ENCODE peak calls at places on chromosomes 3 and 15, in five cellular contexts. One of them, this sample, is unnamed.

GRCh38 chr3:138180375-138181029 is 5.8 kb upstream of the DBR1 start:
- DNase-seq in fibroblast of mammary gland: peak; percentile 57
- DNase-seq in A549: peak; percentile 35
- DNase-seq in kidney epithelial cell: no peak
- DNase-seq in uterus: no peak
- DNase-seq in this sample: peak; percentile 37

GRCh38 chr3:83941990-83942710 is 1016.6 kb upstream of the CADM2 start:
- DNase-seq in A549: no peak
- DNase-seq in kidney epithelial cell: no peak
- DNase-seq in uterus: no peak
- DNase-seq in fibroblast of mammary gland: no peak
- DNase-seq in this sample: no peak

GRCh38 chr3:124615896-124616543 is 114.2 kb upstream of the UMPS start:
- DNase-seq in uterus: no peak
- DNase-seq in fibroblast of mammary gland: no peak
- DNase-seq in kidney epithelial cell: no peak
- DNase-seq in A549: no peak
- DNase-seq in this sample: no peak

GRCh38 chr15:70777156-70777926 is 14.0 kb upstream of the UACA start:
- DNase-seq in fibroblast of mammary gland: peak; percentile 39
- DNase-seq in kidney epithelial cell: no peak
- DNase-seq in A549: no peak
- DNase-seq in uterus: no peak
- DNase-seq in this sample: peak; percentile 29

GRCh38 chr3:100496711-100497261 is 4.4 kb downstream of the TMEM45A start:
- DNase-seq in fibroblast of mammary gland: peak; percentile 35
- DNase-seq in A549: no peak
- DNase-seq in uterus: no peak
- DNase-seq in kidney epithelial cell: no peak
- DNase-seq in this sample: peak; percentile 29

GRCh38 chr15:90845201-90845949 is 23.0 kb upstream of the FURIN start:
- DNase-seq in A549: peak; percentile 60
- DNase-seq in uterus: no peak
- DNase-seq in fibroblast of mammary gland: peak; percentile 93
- DNase-seq in kidney epithelial cell: peak; percentile 75
- DNase-seq in this sample: peak; percentile 74

GRCh38 chr15:90234519-90234988 is 545 bp downstream of the GDPGP1 start:
- DNase-seq in fibroblast of mammary gland: peak; percentile 17
- DNase-seq in A549: no peak
- DNase-seq in uterus: no peak
- DNase-seq in kidney epithelial cell: no peak
- DNase-seq in this sample: no peak

GRCh38 chr3:18238721-18239331 is 186.3 kb downstream of the SATB1 start:
- DNase-seq in kidney epithelial cell: no peak
- DNase-seq in fibroblast of mammary gland: no peak
- DNase-seq in uterus: no peak
- DNase-seq in A549: no peak
- DNase-seq in this sample: no peak

GRCh38 chr3:87228316-87228715 is 1.2 kb downstream of the CHMP2B start:
- DNase-seq in kidney epithelial cell: no peak
- DNase-seq in A549: no peak
- DNase-seq in fibroblast of mammary gland: peak; percentile 29
- DNase-seq in uterus: no peak
- DNase-seq in this sample: no peak

GRCh38 chr15:101288905-101289513 is 6.0 kb downstream of the SNRPA1 start:
- DNase-seq in A549: peak; percentile 73
- DNase-seq in kidney epithelial cell: peak; percentile 23
- DNase-seq in fibroblast of mammary gland: peak; percentile 61
- DNase-seq in uterus: no peak
- DNase-seq in this sample: no peak

GRCh38 chr3:147189016-147189415 is 217.3 kb downstream of the ZIC4 start:
- DNase-seq in kidney epithelial cell: no peak
- DNase-seq in uterus: no peak
- DNase-seq in fibroblast of mammary gland: no peak
- DNase-seq in A549: no peak
- DNase-seq in this sample: no peak

GRCh38 chr3:43288366-43288765 is 2.0 kb downstream of the SNRK start:
- DNase-seq in A549: no peak
- DNase-seq in uterus: no peak
- DNase-seq in kidney epithelial cell: no peak
- DNase-seq in fibroblast of mammary gland: peak; percentile 36
- DNase-seq in this sample: peak; percentile 43

GRCh38 chr15:97745481-97746071 is 214.9 kb upstream of the ARRDC4 start:
- DNase-seq in A549: peak; percentile 60
- DNase-seq in fibroblast of mammary gland: peak; percentile 15
- DNase-seq in uterus: no peak
- DNase-seq in kidney epithelial cell: no peak
- DNase-seq in this sample: peak; percentile 35
- TF ChIP-seq CTCF in A549: peak; percentile 58
- TF ChIP-seq CTCF in fibroblast of mammary gland: peak; percentile 47
- TF ChIP-seq CTCF in uterus: no peak
- TF ChIP-seq CTCF in kidney epithelial cell: peak; percentile 40
- TF ChIP-seq CTCF in this sample: peak; percentile 24

GRCh38 chr3:73623996-73624362 is 762 bp downstream of the PDZRN3 start:
- DNase-seq in fibroblast of mammary gland: peak; percentile 75
- DNase-seq in A549: no peak
- DNase-seq in uterus: peak; percentile 55
- DNase-seq in kidney epithelial cell: no peak
- DNase-seq in this sample: no peak
- TF ChIP-seq CTCF in fibroblast of mammary gland: no peak
- TF ChIP-seq CTCF in A549: no peak
- TF ChIP-seq CTCF in uterus: no peak
- TF ChIP-seq CTCF in kidney epithelial cell: no peak
- TF ChIP-seq CTCF in this sample: no peak

DNA sequence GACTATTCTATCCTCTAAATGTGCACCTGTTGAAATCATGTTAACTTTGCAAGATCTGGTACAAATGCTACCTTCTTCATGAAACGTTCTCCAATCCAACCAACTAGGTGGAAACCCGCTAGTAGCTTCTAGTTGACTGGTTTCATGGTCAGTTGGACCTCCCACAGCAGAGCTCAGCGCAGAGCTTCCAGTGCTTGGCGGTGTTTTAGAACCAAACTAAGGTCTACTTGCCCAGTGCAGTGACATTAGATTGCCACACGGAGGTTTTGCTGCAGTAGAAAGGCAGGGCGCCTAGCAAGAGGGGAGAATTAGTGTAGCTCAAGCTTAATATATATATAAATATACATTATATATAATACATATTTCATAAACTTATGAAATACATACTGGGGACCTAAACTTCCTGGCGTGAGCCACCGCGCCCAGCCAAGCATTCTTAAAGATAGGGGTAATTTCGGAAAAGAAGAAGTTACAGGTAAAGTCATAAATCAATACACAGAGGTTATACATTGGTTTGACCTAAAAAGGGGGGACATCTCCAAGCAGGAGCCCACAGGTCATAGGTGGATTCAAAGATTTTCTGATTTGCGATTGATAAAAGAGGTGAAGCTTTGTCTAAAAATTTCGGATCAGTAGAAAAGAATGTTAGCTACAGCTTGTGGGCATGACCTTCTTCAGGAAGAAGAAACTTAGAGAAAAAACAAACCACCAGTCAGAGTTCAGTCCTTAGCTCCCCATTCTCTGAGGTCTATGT is 2.0 kb upstream of the OXSR1 start:
- DNase-seq in A549: peak; percentile 53
- DNase-seq in uterus: no peak
- DNase-seq in kidney epithelial cell: no peak
- DNase-seq in fibroblast of mammary gland: no peak
- DNase-seq in this sample: no peak
- TF ChIP-seq CTCF in A549: no peak
- TF ChIP-seq CTCF in uterus: no peak
- TF ChIP-seq CTCF in kidney epithelial cell: peak; percentile 12
- TF ChIP-seq CTCF in fibroblast of mammary gland: no peak
- TF ChIP-seq CTCF in this sample: no peak

DNA sequence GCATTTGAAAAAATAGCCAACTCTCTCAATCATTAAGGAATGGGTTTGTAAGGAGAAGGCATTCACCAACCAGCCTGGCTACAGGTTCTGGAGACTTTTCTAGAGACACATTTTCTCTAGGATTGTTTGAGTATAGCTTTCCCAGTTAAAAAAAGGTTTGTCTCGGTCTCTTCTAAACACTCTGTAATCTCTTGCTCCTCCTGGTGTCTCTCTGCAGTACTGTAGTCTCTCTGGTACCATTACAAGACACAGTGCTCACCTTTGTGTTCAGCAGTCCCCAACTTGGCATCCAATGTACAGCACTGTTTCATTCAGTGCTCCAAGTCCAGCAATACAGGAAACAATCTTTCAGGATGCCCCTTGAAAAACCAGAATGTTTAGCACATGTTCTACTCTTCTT is 534.4 kb downstream of the ZNF385D start:
- DNase-seq in kidney epithelial cell: no peak
- DNase-seq in fibroblast of mammary gland: peak; percentile 25
- DNase-seq in A549: peak; percentile 1
- DNase-seq in uterus: no peak
- DNase-seq in this sample: no peak
- TF ChIP-seq CTCF in kidney epithelial cell: peak; percentile 24
- TF ChIP-seq CTCF in fibroblast of mammary gland: peak; percentile 39
- TF ChIP-seq CTCF in A549: no peak
- TF ChIP-seq CTCF in uterus: no peak
- TF ChIP-seq CTCF in this sample: no peak

GRCh38 chr3:11662392-11662990 is 18.8 kb upstream of the VGLL4 start:
- DNase-seq in fibroblast of mammary gland: peak; percentile 43
- DNase-seq in uterus: no peak
- DNase-seq in kidney epithelial cell: no peak
- DNase-seq in A549: peak; percentile 28
- DNase-seq in this sample: no peak
- TF ChIP-seq CTCF in fibroblast of mammary gland: peak; percentile 64
- TF ChIP-seq CTCF in uterus: no peak
- TF ChIP-seq CTCF in kidney epithelial cell: peak; percentile 15
- TF ChIP-seq CTCF in A549: peak; percentile 34
- TF ChIP-seq CTCF in this sample: no peak

GRCh38 chr3:120244834-120245225 is 40.2 kb downstream of the GPR156 start:
- DNase-seq in kidney epithelial cell: no peak
- DNase-seq in A549: no peak
- DNase-seq in uterus: no peak
- DNase-seq in fibroblast of mammary gland: no peak
- DNase-seq in this sample: no peak

GRCh38 chr3:120239644-120240043 is 45.4 kb downstream of the GPR156 start:
- DNase-seq in kidney epithelial cell: no peak
- DNase-seq in fibroblast of mammary gland: no peak
- DNase-seq in A549: no peak
- DNase-seq in uterus: no peak
- DNase-seq in this sample: no peak
- TF ChIP-seq CTCF in kidney epithelial cell: no peak
- TF ChIP-seq CTCF in fibroblast of mammary gland: no peak
- TF ChIP-seq CTCF in A549: no peak
- TF ChIP-seq CTCF in uterus: no peak
- TF ChIP-seq CTCF in this sample: no peak